ENCODE peak calls at places on chromosomes 11 and 22, in seven cellular contexts. T is mammary epithelial cell; V is kidney; O is CD8-positive, alpha-beta T cell; A is kidney epithelial cell; F is osteoblast; R is IMR-90. C is an unnamed sample.

GRCh38 chr22:19477321-19478085 is 1.5 kb downstream of the UFD1 start:
- DNase-seq in V (no peak), R (peak), A (no peak), F (no peak), T (no peak), O (no peak), C (peak)

GRCh38 chr11:2325123-2325522 is 23.3 kb downstream of the TSPAN32 start:
- DNase-seq in T (no peak), V (no peak), F (no peak), R (no peak), O (no peak), A (no peak), C (no peak)

GRCh38 chr11:108221401-108221800 is 1.0 kb downstream of the NPAT start:
- DNase-seq in V (no peak), O (no peak), A (no peak), R (peak), T (peak), F (no peak), C (peak)

GRCh38 chr11:118912742-118913410 is 12.8 kb downstream of the BCL9L start:
- DNase-seq in R (peak), A (no peak), F (peak), O (no peak), T (peak), V (peak), C (no peak)

GRCh38 chr11:47105974-47106373 is 70.7 kb downstream of the ARFGAP2 start:
- DNase-seq in F (no peak), V (no peak), A (no peak), R (no peak), O (no peak), T (no peak), C (no peak)

GRCh38 chr11:12184696-12185095 is 74.3 kb downstream of the MICAL2 start:
- DNase-seq in A (no peak), R (peak), T (no peak), F (no peak), O (no peak), V (no peak), C (peak)

GRCh38 chr11:78432058-78432515 is 14.5 kb upstream of the GAB2 start:
- DNase-seq in V (no peak), R (no peak), F (no peak), A (no peak), O (no peak), T (no peak), C (no peak)

GRCh38 chr11:130523166-130523565 is 74.7 kb downstream of the ADAMTS15 start:
- DNase-seq in R (no peak), F (no peak), A (no peak), V (no peak), T (no peak), O (no peak), C (peak)

GRCh38 chr22:24506802-24507438 is 11.8 kb downstream of the UPB1 start:
- DNase-seq in F (peak), V (peak), O (no peak), A (no peak), T (no peak), R (peak), C (peak)

GRCh38 chr11:123641495-123641840 is 13.0 kb downstream of the SCN3B start:
- DNase-seq in A (no peak), V (no peak), O (no peak), F (no peak), T (no peak), R (no peak), C (no peak)

GRCh38 chr11:76279651-76280050 is 73.3 kb upstream of the WNT11 start:
- DNase-seq in V (no peak), T (no peak), A (no peak), F (peak), R (no peak), O (no peak), C (no peak)

GRCh38 chr11:235180-235997 is 753 bp downstream of the SIRT3 start:
- DNase-seq in V (no peak), R (peak), A (no peak), T (no peak), O (peak), F (no peak), C (peak)

GRCh38 chr11:64245797-64246623 is 733 bp downstream of the PPP1R14B start:
- DNase-seq in R (peak), O (no peak), A (peak), T (peak), F (peak), V (peak), C (peak)

GRCh38 chr11:110857885-110858555 is 145.8 kb upstream of the ARHGAP20 start:
- DNase-seq in O (no peak), T (no peak), R (peak), F (no peak), A (no peak), V (no peak), C (peak)

GRCh38 chr11:95067042-95067827 is 516 bp downstream of the SRSF8 start:
- DNase-seq in O (peak), V (peak), A (no peak), T (peak), F (peak), R (peak), C (peak)

GRCh38 chr22:49825944-49826602 is 1.6 kb downstream of the BRD1 start:
- DNase-seq in V (peak), T (peak), O (peak), A (no peak), R (peak), F (peak), C (peak)

GRCh38 chr11:1077033-1077416 is 2.4 kb downstream of the MUC2 start:
- DNase-seq in A (no peak), T (no peak), O (no peak), R (no peak), F (peak), V (peak), C (no peak)

GRCh38 chr11:67270256-67271211 is 4.3 kb downstream of the GRK2 start:
- DNase-seq in R (no peak), A (peak), T (no peak), O (no peak), F (peak), V (peak), C (no peak)

GRCh38 chr11:17063171-17064002 is 14.1 kb downstream of the RPS13 start:
- DNase-seq in O (no peak), R (peak), F (peak), V (no peak), T (peak), A (no peak), C (peak)

GRCh38 chr11:118406599-118407166 is 5.3 kb downstream of the ATP5MG start:
- DNase-seq in T (no peak), A (no peak), F (no peak), R (peak), O (no peak), V (no peak), C (peak)

GRCh38 chr11:70539360-70540095 is 141.2 kb downstream of the CTTN start:
- DNase-seq in F (peak), A (no peak), O (no peak), T (no peak), V (peak), R (no peak), C (no peak)

GRCh38 chr22:31082606-31083376 is 1.7 kb downstream of the SMTN start:
- DNase-seq in O (no peak), V (peak), A (no peak), T (peak), R (peak), F (peak), C (peak)

GRCh38 chr22:46293591-46294260 is 2.9 kb upstream of the GTSE1 start:
- DNase-seq in T (no peak), F (peak), O (no peak), V (no peak), R (peak), A (no peak), C (peak)

GRCh38 chr11:9274499-9275228 is 9.5 kb upstream of the DENND5A start:
- DNase-seq in V (no peak), A (no peak), F (peak), O (no peak), T (no peak), R (no peak), C (no peak)

GRCh38 chr11:33044281-33044680 is 4.9 kb downstream of the TCP11L1 start:
- DNase-seq in T (peak), A (no peak), V (no peak), F (no peak), O (no peak), R (peak), C (no peak)

GRCh38 chr11:130636672-130637463 is 188.4 kb downstream of the ADAMTS15 start:
- DNase-seq in F (peak), R (peak), V (no peak), A (peak), O (no peak), T (peak), C (peak)

GRCh38 chr11:44955019-44955738 is 4.5 kb upstream of the TP53I11 start:
- DNase-seq in A (peak), O (no peak), F (peak), T (no peak), R (peak), V (peak), C (peak)

C was measured in choroid plexus epithelial cell.